ENCODE peak calls at places on chromosomes 5 and 9, in ten cellular contexts. One of them, this sample, is unnamed.

GRCh38 chr9:94443039-94443722 is 111.7 kb upstream of the PCAT7 start:
- DNase-seq in body of pancreas: no peak
- DNase-seq in Peyer's patch: no peak
- DNase-seq in fibroblast of mammary gland: no peak
- DNase-seq in PC-9: no peak
- DNase-seq in brain microvascular endothelial cell: no peak
- DNase-seq in PC-3: no peak
- DNase-seq in choroid plexus epithelial cell: no peak
- DNase-seq in progenitor cell of endocrine pancreas: no peak
- DNase-seq in endodermal cell: no peak
- DNase-seq in this sample: no peak

GRCh38 chr5:170120576-170120975 is 14.9 kb downstream of the FOXI1 start:
- DNase-seq in Peyer's patch: no peak
- DNase-seq in progenitor cell of endocrine pancreas: no peak
- DNase-seq in fibroblast of mammary gland: peak
- DNase-seq in PC-9: peak
- DNase-seq in choroid plexus epithelial cell: peak
- DNase-seq in body of pancreas: no peak
- DNase-seq in PC-3: peak
- DNase-seq in endodermal cell: no peak
- DNase-seq in brain microvascular endothelial cell: no peak
- DNase-seq in this sample: no peak

GRCh38 chr9:94925751-94926456 is 199.4 kb downstream of the AOPEP start:
- DNase-seq in Peyer's patch: no peak
- DNase-seq in progenitor cell of endocrine pancreas: no peak
- DNase-seq in PC-9: peak
- DNase-seq in PC-3: no peak
- DNase-seq in fibroblast of mammary gland: no peak
- DNase-seq in brain microvascular endothelial cell: no peak
- DNase-seq in choroid plexus epithelial cell: no peak
- DNase-seq in body of pancreas: no peak
- DNase-seq in endodermal cell: no peak
- DNase-seq in this sample: no peak

GRCh38 chr9:98909935-98910334 is 33.8 kb upstream of the COL15A1 start:
- DNase-seq in progenitor cell of endocrine pancreas: no peak
- DNase-seq in Peyer's patch: no peak
- DNase-seq in body of pancreas: no peak
- DNase-seq in fibroblast of mammary gland: no peak
- DNase-seq in PC-9: no peak
- DNase-seq in brain microvascular endothelial cell: no peak
- DNase-seq in PC-3: no peak
- DNase-seq in choroid plexus epithelial cell: peak
- DNase-seq in endodermal cell: no peak
- DNase-seq in this sample: no peak

GRCh38 chr5:157888814-157889532 is 30.0 kb upstream of the CLINT1 start:
- DNase-seq in PC-9: no peak
- DNase-seq in Peyer's patch: no peak
- DNase-seq in fibroblast of mammary gland: no peak
- DNase-seq in endodermal cell: no peak
- DNase-seq in progenitor cell of endocrine pancreas: no peak
- DNase-seq in body of pancreas: no peak
- DNase-seq in choroid plexus epithelial cell: no peak
- DNase-seq in brain microvascular endothelial cell: no peak
- DNase-seq in PC-3: peak
- DNase-seq in this sample: no peak

GRCh38 chr9:20884985-20885593 is 146.4 kb downstream of the HACD4 start:
- DNase-seq in brain microvascular endothelial cell: peak
- DNase-seq in body of pancreas: peak
- DNase-seq in endodermal cell: peak
- DNase-seq in progenitor cell of endocrine pancreas: peak
- DNase-seq in PC-3: peak
- DNase-seq in fibroblast of mammary gland: peak
- DNase-seq in Peyer's patch: peak
- DNase-seq in PC-9: peak
- DNase-seq in choroid plexus epithelial cell: peak
- DNase-seq in this sample: no peak

GRCh38 chr9:121743441-121744001 is 92.1 kb downstream of the DAB2IP start:
- DNase-seq in body of pancreas: peak
- DNase-seq in progenitor cell of endocrine pancreas: peak
- DNase-seq in PC-9: peak
- DNase-seq in choroid plexus epithelial cell: peak
- DNase-seq in endodermal cell: peak
- DNase-seq in brain microvascular endothelial cell: peak
- DNase-seq in Peyer's patch: peak
- DNase-seq in PC-3: peak
- DNase-seq in fibroblast of mammary gland: peak
- DNase-seq in this sample: no peak

GRCh38 chr5:112957970-112958773 is 18.4 kb upstream of the DCP2 start:
- DNase-seq in endodermal cell: no peak
- DNase-seq in progenitor cell of endocrine pancreas: no peak
- DNase-seq in fibroblast of mammary gland: peak
- DNase-seq in choroid plexus epithelial cell: peak
- DNase-seq in brain microvascular endothelial cell: peak
- DNase-seq in Peyer's patch: peak
- DNase-seq in PC-9: peak
- DNase-seq in PC-3: peak
- DNase-seq in body of pancreas: peak
- DNase-seq in this sample: no peak

GRCh38 chr5:169856571-169856970 is 123.7 kb downstream of the INSYN2B start:
- DNase-seq in choroid plexus epithelial cell: peak
- DNase-seq in fibroblast of mammary gland: peak
- DNase-seq in brain microvascular endothelial cell: peak
- DNase-seq in body of pancreas: no peak
- DNase-seq in PC-9: no peak
- DNase-seq in PC-3: peak
- DNase-seq in progenitor cell of endocrine pancreas: no peak
- DNase-seq in endodermal cell: no peak
- DNase-seq in Peyer's patch: no peak
- DNase-seq in this sample: no peak

GRCh38 chr5:157821822-157822622 is 36.9 kb downstream of the CLINT1 start:
- DNase-seq in Peyer's patch: no peak
- DNase-seq in PC-9: no peak
- DNase-seq in fibroblast of mammary gland: peak
- DNase-seq in progenitor cell of endocrine pancreas: no peak
- DNase-seq in PC-3: no peak
- DNase-seq in endodermal cell: no peak
- DNase-seq in body of pancreas: no peak
- DNase-seq in brain microvascular endothelial cell: peak
- DNase-seq in choroid plexus epithelial cell: peak
- DNase-seq in this sample: no peak

GRCh38 chr5:87887247-87887646 is 381.4 kb downstream of the TMEM161B start:
- DNase-seq in choroid plexus epithelial cell: no peak
- DNase-seq in PC-9: no peak
- DNase-seq in PC-3: no peak
- DNase-seq in fibroblast of mammary gland: no peak
- DNase-seq in endodermal cell: no peak
- DNase-seq in brain microvascular endothelial cell: no peak
- DNase-seq in Peyer's patch: no peak
- DNase-seq in progenitor cell of endocrine pancreas: no peak
- DNase-seq in body of pancreas: no peak
- DNase-seq in this sample: no peak

GRCh38 chr5:87888139-87888538 is 380.5 kb downstream of the TMEM161B start:
- DNase-seq in body of pancreas: no peak
- DNase-seq in endodermal cell: no peak
- DNase-seq in fibroblast of mammary gland: no peak
- DNase-seq in Peyer's patch: no peak
- DNase-seq in brain microvascular endothelial cell: no peak
- DNase-seq in PC-9: no peak
- DNase-seq in choroid plexus epithelial cell: no peak
- DNase-seq in progenitor cell of endocrine pancreas: no peak
- DNase-seq in PC-3: no peak
- DNase-seq in this sample: no peak

GRCh38 chr5:87885727-87886126 is 382.9 kb downstream of the TMEM161B start:
- DNase-seq in choroid plexus epithelial cell: no peak
- DNase-seq in brain microvascular endothelial cell: no peak
- DNase-seq in PC-3: peak
- DNase-seq in body of pancreas: no peak
- DNase-seq in PC-9: no peak
- DNase-seq in Peyer's patch: no peak
- DNase-seq in progenitor cell of endocrine pancreas: no peak
- DNase-seq in fibroblast of mammary gland: peak
- DNase-seq in endodermal cell: no peak
- DNase-seq in this sample: no peak
- TF ChIP-seq CTCF in choroid plexus epithelial cell: no peak
- TF ChIP-seq CTCF in brain microvascular endothelial cell: no peak
- TF ChIP-seq CTCF in PC-3: peak
- TF ChIP-seq CTCF in body of pancreas: no peak
- TF ChIP-seq CTCF in PC-9: no peak
- TF ChIP-seq CTCF in Peyer's patch: no peak
- TF ChIP-seq CTCF in progenitor cell of endocrine pancreas: no peak
- TF ChIP-seq CTCF in fibroblast of mammary gland: no peak
- TF ChIP-seq CTCF in endodermal cell: no peak
- TF ChIP-seq CTCF in this sample: no peak

DNA sequence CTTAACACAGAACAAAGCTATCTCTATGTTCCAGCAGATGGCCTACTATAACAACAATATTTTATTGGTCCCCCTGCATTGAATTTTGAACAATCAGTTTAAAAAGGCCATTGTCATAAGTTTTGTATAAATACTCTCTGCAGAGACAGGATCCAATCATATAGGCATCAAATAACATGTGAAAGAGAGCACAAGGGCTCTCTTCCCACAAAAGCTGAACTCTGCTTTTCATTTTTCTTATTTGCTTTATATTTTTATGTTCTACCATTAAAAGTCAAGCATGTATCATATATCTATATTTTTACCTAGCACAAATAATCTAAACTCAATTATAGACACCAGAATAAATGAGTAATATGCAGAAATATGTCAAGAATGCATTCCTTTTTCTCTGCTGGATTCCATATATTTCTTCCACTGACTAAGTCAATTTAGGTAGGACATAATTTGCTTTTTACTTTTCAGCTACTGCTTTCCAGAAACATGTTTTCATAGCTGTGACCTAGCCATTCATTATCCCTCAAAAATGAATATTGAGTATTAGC is 143.6 kb downstream of the CDH9 start:
- DNase-seq in Peyer's patch: no peak
- DNase-seq in endodermal cell: no peak
- DNase-seq in choroid plexus epithelial cell: peak
- DNase-seq in body of pancreas: no peak
- DNase-seq in PC-9: no peak
- DNase-seq in brain microvascular endothelial cell: peak
- DNase-seq in PC-3: peak
- DNase-seq in progenitor cell of endocrine pancreas: no peak
- DNase-seq in fibroblast of mammary gland: no peak
- DNase-seq in this sample: no peak
- TF ChIP-seq CTCF in Peyer's patch: no peak
- TF ChIP-seq CTCF in endodermal cell: no peak
- TF ChIP-seq CTCF in choroid plexus epithelial cell: no peak
- TF ChIP-seq CTCF in body of pancreas: no peak
- TF ChIP-seq CTCF in PC-9: no peak
- TF ChIP-seq CTCF in brain microvascular endothelial cell: no peak
- TF ChIP-seq CTCF in PC-3: peak
- TF ChIP-seq CTCF in progenitor cell of endocrine pancreas: no peak
- TF ChIP-seq CTCF in fibroblast of mammary gland: no peak
- TF ChIP-seq CTCF in this sample: no peak

GRCh38 chr9:136110082-136111061 is 8.3 kb downstream of the TMEM250 start:
- DNase-seq in fibroblast of mammary gland: peak
- DNase-seq in choroid plexus epithelial cell: peak
- DNase-seq in PC-3: peak
- DNase-seq in body of pancreas: no peak
- DNase-seq in PC-9: no peak
- DNase-seq in Peyer's patch: no peak
- DNase-seq in progenitor cell of endocrine pancreas: no peak
- DNase-seq in brain microvascular endothelial cell: no peak
- DNase-seq in endodermal cell: peak
- DNase-seq in this sample: no peak
- TF ChIP-seq CTCF in fibroblast of mammary gland: peak
- TF ChIP-seq CTCF in choroid plexus epithelial cell: peak
- TF ChIP-seq CTCF in PC-3: peak
- TF ChIP-seq CTCF in body of pancreas: no peak
- TF ChIP-seq CTCF in PC-9: no peak
- TF ChIP-seq CTCF in Peyer's patch: no peak
- TF ChIP-seq CTCF in progenitor cell of endocrine pancreas: no peak
- TF ChIP-seq CTCF in brain microvascular endothelial cell: peak
- TF ChIP-seq CTCF in endodermal cell: peak
- TF ChIP-seq CTCF in this sample: no peak

GRCh38 chr9:84317563-84317962 is 23.0 kb downstream of the SLC28A3 start:
- DNase-seq in PC-9: no peak
- DNase-seq in PC-3: no peak
- DNase-seq in endodermal cell: no peak
- DNase-seq in progenitor cell of endocrine pancreas: no peak
- DNase-seq in body of pancreas: no peak
- DNase-seq in fibroblast of mammary gland: no peak
- DNase-seq in brain microvascular endothelial cell: no peak
- DNase-seq in Peyer's patch: no peak
- DNase-seq in choroid plexus epithelial cell: no peak
- DNase-seq in this sample: no peak
- TF ChIP-seq CTCF in PC-9: peak
- TF ChIP-seq CTCF in PC-3: peak
- TF ChIP-seq CTCF in endodermal cell: peak
- TF ChIP-seq CTCF in progenitor cell of endocrine pancreas: no peak
- TF ChIP-seq CTCF in body of pancreas: no peak
- TF ChIP-seq CTCF in fibroblast of mammary gland: peak
- TF ChIP-seq CTCF in brain microvascular endothelial cell: peak
- TF ChIP-seq CTCF in Peyer's patch: no peak
- TF ChIP-seq CTCF in choroid plexus epithelial cell: peak
- TF ChIP-seq CTCF in this sample: no peak

This sample was measured in activated B cell treated with CpG ODN at 0.5 μM for 24 hours.